ENCODE peak calls at places on chromosomes 16 and 17, in seven cellular contexts. G is OCI-M1, N is AG04450, R is NCI-H1417, I is D341Med, S is PC-9, K is stromal cell of bone marrow. D is an unnamed sample.
A peak's percentile ranks its signal among the peaks of the same experiment; 100 is the strongest.

GRCh38 chr16:5069048-5069447 is 2.6 kb upstream of the ALG1 start:
- DNase-seq in I (no peak), N (no peak), G (no peak), S (no peak), R (no peak), K (no peak), D (no peak)

GRCh38 chr17:58338907-58339774 is 10.5 kb upstream of the TSPOAP1 start:
- DNase-seq in I (no peak), R (peak; percentile 12), K (peak; percentile 21), G (peak; percentile 94), N (peak; percentile 59), S (no peak), D (peak; percentile 52)

GRCh38 chr16:66561381-66562080 is 4.7 kb upstream of the CMTM1 start:
- DNase-seq in R (no peak), G (peak; percentile 21), S (no peak), N (no peak), I (no peak), K (no peak), D (no peak)

GRCh38 chr16:63617990-63618763 is 1503.7 kb downstream of the CDH11 start:
- DNase-seq in G (no peak), R (no peak), I (no peak), N (no peak), S (no peak), K (no peak), D (no peak)

GRCh38 chr16:69017036-69017783 is 88.2 kb upstream of the HAS3 start:
- DNase-seq in I (no peak), G (peak; percentile 10), R (no peak), S (no peak), N (no peak), K (peak; percentile 50), D (peak; percentile 12)

GRCh38 chr17:512926-513325 is 160.3 kb upstream of the RPH3AL start:
- DNase-seq in R (no peak), G (no peak), S (no peak), K (no peak), N (no peak), I (no peak), D (no peak)

GRCh38 chr17:50541916-50542688 is 4.9 kb upstream of the SPATA20 start:
- DNase-seq in I (peak; percentile 100), R (peak; percentile 80), G (peak; percentile 89), N (no peak), K (peak; percentile 65), S (peak; percentile 86), D (peak; percentile 84)

GRCh38 chr17:13601776-13602551 is at the start of gene HS3ST3A1:
- DNase-seq in I (peak; percentile 16), N (peak; percentile 65), G (peak; percentile 58), S (no peak), R (no peak), K (peak; percentile 44), D (no peak)

GRCh38 chr17:45440161-45440859 is 7.6 kb upstream of the ARHGAP27 start:
- DNase-seq in R (peak; percentile 39), G (peak; percentile 6), N (no peak), I (peak; percentile 50), K (no peak), S (peak; percentile 88), D (peak; percentile 88)

GRCh38 chr16:57000271-57001025 is 11.1 kb downstream of the NLRC5 start:
- DNase-seq in N (peak; percentile 54), S (peak; percentile 68), I (peak; percentile 13), K (peak; percentile 95), R (no peak), G (no peak), D (no peak)

GRCh38 chr17:65356524-65356923 is 204.9 kb downstream of the AXIN2 start:
- DNase-seq in I (no peak), S (no peak), R (no peak), G (no peak), K (no peak), N (no peak), D (no peak)

GRCh38 chr17:14299261-14300093 is 1.4 kb upstream of the HS3ST3B1 start:
- DNase-seq in K (no peak), R (no peak), G (no peak), I (no peak), S (no peak), N (no peak), D (no peak)

GRCh38 chr17:67982686-67983085 is 13.6 kb downstream of the C17orf58 start:
- DNase-seq in I (no peak), R (no peak), S (no peak), N (no peak), K (no peak), G (no peak), D (no peak)

GRCh38 chr16:56861092-56861610 is 3.9 kb upstream of the SLC12A3 start:
- DNase-seq in N (no peak), S (peak; percentile 89), I (no peak), K (no peak), R (no peak), G (peak; percentile 50), D (no peak)

GRCh38 chr17:17434477-17434876 is 42.3 kb upstream of the MED9 start:
- DNase-seq in I (no peak), R (no peak), K (no peak), N (no peak), G (no peak), S (no peak), D (no peak)

GRCh38 chr16:85360323-85361277 is 248.3 kb upstream of the CIBAR2 start:
- DNase-seq in N (no peak), G (no peak), S (peak; percentile 70), R (peak; percentile 90), I (peak; percentile 88), K (no peak), D (peak; percentile 57)

GRCh38 chr16:65057184-65057583 is 64.7 kb downstream of the CDH11 start:
- DNase-seq in I (no peak), R (no peak), K (no peak), G (no peak), N (no peak), S (no peak), D (no peak)

GRCh38 chr17:36511216-36511615 is 23.5 kb downstream of the MYO19 start:
- DNase-seq in G (no peak), I (peak; percentile 32), R (no peak), S (no peak), N (no peak), K (no peak), D (no peak)

GRCh38 chr16:49140618-49141017 is 141.0 kb downstream of the CBLN1 start:
- DNase-seq in S (no peak), R (no peak), G (no peak), K (no peak), I (no peak), N (no peak), D (no peak)

GRCh38 chr16:82888616-82889015 is 261.8 kb downstream of the CDH13 start:
- DNase-seq in N (peak; percentile 91), K (peak; percentile 43), I (no peak), G (no peak), R (no peak), S (no peak), D (no peak)

GRCh38 chr17:76497979-76498885 is 3.0 kb downstream of the RHBDF2 start:
- DNase-seq in K (peak; percentile 50), G (no peak), R (peak; percentile 68), S (no peak), N (peak; percentile 76), I (peak; percentile 95), D (peak; percentile 69)

GRCh38 chr17:692116-692515 is 22.5 kb downstream of the VPS53 start:
- DNase-seq in I (no peak), S (peak; percentile 21), K (no peak), N (no peak), R (no peak), G (no peak), D (peak; percentile 1)

GRCh38 chr16:10979717-10980601 is 35.6 kb downstream of the CLEC16A start:
- DNase-seq in G (no peak), S (no peak), I (no peak), K (no peak), R (no peak), N (no peak), D (no peak)

GRCh38 chr17:66677201-66677981 is 157.5 kb upstream of the CACNG5 start:
- DNase-seq in I (no peak), S (no peak), G (no peak), R (no peak), K (peak; percentile 40), N (peak; percentile 70), D (no peak)

GRCh38 chr16:30186782-30187555 is 3.6 kb downstream of the CORO1A start:
- DNase-seq in I (peak; percentile 36), G (peak; percentile 84), R (no peak), S (peak; percentile 49), K (no peak), N (no peak), D (peak; percentile 75)